ENCODE peak calls at places on chromosomes 3 and 15, in ten cellular contexts. O, K, Q, R, Y, U, Z, C, H and F are unnamed samples. For H3K4me1, the result is how much of the 10 kb centered on the place peaks cover.

GRCh38 chr3:49872801-49873281 is 3.1 kb upstream of the CAMKV start:
- DNase-seq in O (no peak), K (no peak), Q (no peak), R (no peak), Y (no peak), U (no peak), Z (no peak), C (no peak), H (no peak), F (no peak)

GRCh38 chr3:39917060-39917773 is 107.8 kb downstream of the MYRIP start:
- DNase-seq in O (peak), K (no peak), Q (no peak), R (no peak), Y (no peak), U (no peak), Z (no peak), C (no peak), H (no peak), F (no peak)

GRCh38 chr15:70589221-70589620 is 174.1 kb downstream of the UACA start:
- DNase-seq in O (no peak), K (no peak), Q (no peak), R (no peak), Y (no peak), U (no peak), Z (no peak), C (no peak), H (no peak), F (no peak)

GRCh38 chr15:101242160-101242998 is 9.5 kb downstream of the CHSY1 start:
- DNase-seq in O (no peak), K (peak), Q (peak), R (no peak), Y (no peak), U (no peak), Z (no peak), C (no peak), H (no peak), F (no peak)

GRCh38 chr3:173800154-173800553 is 402.6 kb downstream of the NLGN1 start:
- DNase-seq in O (no peak), K (no peak), Q (no peak), R (no peak), Y (no peak), U (no peak), Z (no peak), C (no peak), H (no peak), F (no peak)

GRCh38 chr3:37367436-37367835 is 193.1 kb upstream of the LRRFIP2 start:
- DNase-seq in O (no peak), K (no peak), Q (no peak), R (no peak), Y (no peak), U (no peak), Z (no peak), C (no peak), H (no peak), F (no peak)

GRCh38 chr3:183799471-183799870 is 25.9 kb downstream of the MAP6D1 start:
- DNase-seq in O (no peak), K (peak), Q (no peak), R (no peak), Y (no peak), U (no peak), Z (no peak), C (no peak), H (no peak), F (no peak)

GRCh38 chr3:54882114-54882833 is 45.6 kb downstream of the LRTM1 start:
- DNase-seq in O (no peak), K (no peak), Q (no peak), R (peak), Y (no peak), U (no peak), Z (no peak), C (no peak), H (no peak), F (no peak)

GRCh38 chr3:137163241-137163916 is 205.6 kb downstream of the IL20RB start:
- DNase-seq in O (no peak), K (no peak), Q (no peak), R (no peak), Y (no peak), U (no peak), Z (no peak), C (peak), H (no peak), F (no peak)

GRCh38 chr3:183481582-183481981 is 53.2 kb upstream of the MCF2L2 start:
- DNase-seq in O (no peak), K (peak), Q (no peak), R (no peak), Y (no peak), U (no peak), Z (no peak), C (peak), H (no peak), F (no peak)

GRCh38 chr3:14550651-14551611 is 10.8 kb upstream of the GRIP2 start:
- DNase-seq in O (no peak), K (no peak), Q (no peak), R (no peak), Y (no peak), U (peak), Z (no peak), C (no peak), H (no peak), F (no peak)

GRCh38 chr3:50245831-50246516 is 10.0 kb downstream of the GNAI2 start:
- DNase-seq in O (peak), K (peak), Q (peak), R (peak), Y (peak), U (peak), Z (peak), C (peak), H (peak), F (peak)

GRCh38 chr3:193955719-193956118 is 180.2 kb upstream of the HES1 start:
- DNase-seq in O (no peak), K (no peak), Q (no peak), R (no peak), Y (no peak), U (no peak), Z (no peak), C (no peak), H (no peak), F (no peak)

GRCh38 chr3:65883614-65884013 is 155.1 kb downstream of the MAGI1 start:
- DNase-seq in O (peak), K (no peak), Q (no peak), R (peak), Y (peak), U (no peak), Z (no peak), C (no peak), H (no peak), F (no peak)

GRCh38 chr15:96619171-96619570 is 288.7 kb downstream of the NR2F2 start:
- DNase-seq in O (no peak), K (no peak), Q (no peak), R (no peak), Y (no peak), U (no peak), Z (no peak), C (no peak), H (no peak), F (no peak)

GRCh38 chr3:59436164-59436958 is 386.5 kb upstream of the CFAP20DC start:
- DNase-seq in O (no peak), K (no peak), Q (no peak), R (no peak), Y (peak), U (no peak), Z (no peak), C (no peak), H (no peak), F (no peak)

GRCh38 chr3:42661593-42662022 is 8.1 kb downstream of the ZBTB47 start:
- DNase-seq in O (no peak), K (no peak), Q (no peak), R (no peak), Y (no peak), U (no peak), Z (no peak), C (peak), H (no peak), F (no peak)

GRCh38 chr3:36373661-36374060 is 6.6 kb upstream of the STAC start:
- DNase-seq in O (no peak), K (no peak), Q (no peak), R (no peak), Y (no peak), U (no peak), Z (no peak), C (no peak), H (no peak), F (no peak)

GRCh38 chr15:38193496-38193895 is 59.1 kb upstream of the SPRED1 start:
- DNase-seq in O (no peak), K (no peak), Q (no peak), R (no peak), Y (no peak), U (no peak), Z (no peak), C (no peak), H (no peak), F (no peak)

GRCh38 chr15:52730163-52730562 is 51.0 kb upstream of the ATOSA start:
- DNase-seq in O (peak), K (peak), Q (no peak), R (peak), Y (no peak), U (no peak), Z (no peak), C (no peak), H (no peak), F (no peak)

GRCh38 chr3:127750226-127751031 is 71.9 kb downstream of the MGLL start:
- DNase-seq in O (no peak), K (peak), Q (no peak), R (no peak), Y (no peak), U (no peak), Z (no peak), C (no peak), H (no peak), F (no peak)

GRCh38 chr15:39511915-39512260 is 69.0 kb upstream of the THBS1 start:
- DNase-seq in O (peak), K (no peak), Q (no peak), R (no peak), Y (no peak), U (no peak), Z (no peak), C (no peak), H (no peak), F (no peak)

GRCh38 chr3:128784228-128784627 is 58.2 kb downstream of the RAB7A start:
- DNase-seq in O (peak), K (no peak), Q (peak), R (peak), Y (no peak), U (no peak), Z (no peak), C (no peak), H (no peak), F (no peak)

GRCh38 chr15:76815421-76815820 is 89.7 kb downstream of the SCAPER start:
- DNase-seq in O (no peak), K (no peak), Q (no peak), R (no peak), Y (no peak), U (no peak), Z (no peak), C (no peak), H (no peak), F (no peak)

GRCh38 chr3:159732172-159733111 is 256.2 kb upstream of the IL12A start:
- DNase-seq in O (peak), K (no peak), Q (no peak), R (peak), Y (peak), U (no peak), Z (no peak), C (no peak), H (no peak), F (peak)

GRCh38 chr3:106440672-106441071 is 571.9 kb upstream of the CBLB start:
- DNase-seq in O (no peak), K (no peak), Q (no peak), R (peak), Y (no peak), U (no peak), Z (no peak), C (no peak), H (no peak), F (no peak)

GRCh38 chr15:68552773-68553172 is 26.0 kb upstream of the CORO2B start:
- DNase-seq in O (no peak), K (no peak), Q (no peak), R (peak), Y (no peak), U (peak), Z (no peak), C (no peak), H (no peak), F (no peak)

GRCh38 chr3:97037294-97037943 is 223.0 kb downstream of the EPHA6 start:
- DNase-seq in O (no peak), K (no peak), Q (no peak), R (no peak), Y (no peak), U (no peak), Z (no peak), C (no peak), H (no peak), F (no peak)

GRCh38 chr15:75731248-75732100 is 18.8 kb upstream of the CSPG4 start:
- DNase-seq in O (no peak), K (no peak), Q (peak), R (no peak), Y (no peak), U (peak), Z (peak), C (no peak), H (no peak), F (no peak)

GRCh38 chr3:46361408-46362283 is 7.7 kb downstream of the CCR2 start:
- DNase-seq in O (no peak), K (no peak), Q (no peak), R (no peak), Y (no peak), U (no peak), Z (peak), C (peak), H (no peak), F (no peak)

GRCh38 chr15:88894348-88894818 is 961 bp downstream of the HAPLN3 start:
- DNase-seq in O (peak), K (peak), Q (peak), R (peak), Y (peak), U (peak), Z (no peak), C (no peak), H (peak), F (peak)

GRCh38 chr15:26260517-26261133 is 397.5 kb upstream of the ATP10A start:
- DNase-seq in O (no peak), K (no peak), Q (no peak), R (peak), Y (peak), U (no peak), Z (no peak), C (no peak), H (peak), F (no peak)

GRCh38 chr3:58899159-58899952 is 150.5 kb downstream of the CFAP20DC start:
- DNase-seq in O (peak), K (peak), Q (peak), R (no peak), Y (no peak), U (peak), Z (peak), C (peak), H (no peak), F (no peak)

GRCh38 chr15:42548258-42549051 is at the start of the genes HAUS2 and LRRC57:
- DNase-seq in O (peak), K (peak), Q (peak), R (peak), Y (peak), U (peak), Z (peak), C (peak), H (peak), F (peak)
- TF ChIP-seq POLR2A in O (peak), K (peak), Q (peak), R (peak), Y (peak), U (peak), Z (peak), C (peak), H (peak), F (peak)

GRCh38 chr3:188339410-188340295 is 185.7 kb downstream of the LPP start:
- DNase-seq in O (no peak), K (no peak), Q (no peak), R (no peak), Y (no peak), U (no peak), Z (no peak), C (no peak), H (no peak), F (no peak)

GRCh38 chr3:188337232-188337631 is 183.3 kb downstream of the LPP start:
- DNase-seq in O (no peak), K (no peak), Q (no peak), R (no peak), Y (no peak), U (no peak), Z (no peak), C (no peak), H (no peak), F (no peak)

GRCh38 chr3:188335656-188336055 is 181.7 kb downstream of the LPP start:
- DNase-seq in O (no peak), K (no peak), Q (no peak), R (no peak), Y (no peak), U (no peak), Z (no peak), C (no peak), H (no peak), F (no peak)

GRCh38 chr3:188336178-188336577 is 182.2 kb downstream of the LPP start:
- DNase-seq in O (no peak), K (no peak), Q (no peak), R (no peak), Y (no peak), U (no peak), Z (no peak), C (no peak), H (no peak), F (no peak)

DNA sequence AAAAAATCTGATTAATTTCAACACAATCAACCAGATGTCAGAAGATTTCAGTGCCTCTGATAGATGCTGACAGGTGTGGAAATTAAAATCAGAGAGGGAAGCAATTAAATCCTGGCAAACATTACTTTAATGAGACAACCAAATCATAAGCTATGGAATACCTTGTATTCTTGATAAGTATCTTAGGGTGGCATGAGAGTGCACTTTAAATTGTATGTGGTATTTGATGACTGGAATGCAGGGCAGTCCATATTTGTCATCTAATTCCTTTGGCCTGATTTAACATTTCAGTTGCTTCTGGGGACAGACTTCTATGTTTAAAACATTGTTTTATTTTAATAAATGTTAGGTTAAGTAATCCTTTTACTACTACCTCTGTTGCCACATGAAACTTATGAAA is 184.1 kb downstream of the LPP start:
- DNase-seq in O (no peak), K (no peak), Q (no peak), R (no peak), Y (no peak), U (no peak), Z (no peak), C (no peak), H (no peak), F (no peak)
- H3K4me1 ChIP-seq in O (under half), K (under half), Q (under half), R (under half), Y (under half), U (under half), Z (half or more), C (under half), H (under half), F (under half)

GRCh38 chr3:117756580-117756979 is 1047.0 kb downstream of the TUSC7 start:
- DNase-seq in O (no peak), K (no peak), Q (no peak), R (no peak), Y (no peak), U (no peak), Z (no peak), C (peak), H (no peak), F (no peak)
- H3K27ac ChIP-seq in O (no peak), K (no peak), Q (no peak), R (no peak), Y (no peak), U (no peak), Z (no peak), C (no peak), H (no peak), F (no peak)

GRCh38 chr3:2908693-2909351 is 201.4 kb downstream of the IL5RA start:
- DNase-seq in O (no peak), K (no peak), Q (no peak), R (no peak), Y (no peak), U (no peak), Z (no peak), C (no peak), H (no peak), F (no peak)

GRCh38 chr3:2915826-2916225 is 194.3 kb downstream of the IL5RA start:
- DNase-seq in O (no peak), K (no peak), Q (no peak), R (no peak), Y (no peak), U (no peak), Z (no peak), C (no peak), H (no peak), F (no peak)

DNA sequence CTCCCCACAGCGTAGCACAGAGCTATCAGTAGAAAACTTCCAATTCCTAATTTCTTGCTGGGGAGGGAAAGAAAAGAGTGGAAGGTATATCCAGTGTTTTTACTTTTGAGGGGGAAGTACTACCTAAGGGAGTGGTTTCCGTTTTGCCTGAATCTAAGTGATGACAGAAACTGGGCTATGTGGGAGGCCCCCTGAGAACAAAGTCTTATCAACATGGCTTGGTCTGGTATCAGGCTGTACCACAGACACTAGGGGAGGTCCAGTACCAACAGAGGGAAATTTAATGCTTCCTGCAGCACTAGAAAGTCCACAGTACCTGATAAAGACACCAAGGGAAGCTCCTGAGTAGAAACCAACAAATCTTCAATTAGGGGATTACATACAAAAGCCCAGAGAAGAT is 199.2 kb downstream of the IL5RA start:
- DNase-seq in O (no peak), K (no peak), Q (no peak), R (no peak), Y (no peak), U (no peak), Z (no peak), C (no peak), H (no peak), F (no peak)
- TF ChIP-seq POLR2A in O (no peak), K (no peak), Q (no peak), R (no peak), Y (no peak), U (no peak), Z (no peak), C (no peak), H (no peak), F (no peak)

GRCh38 chr15:98690272-98690671 is 41.9 kb downstream of the IGF1R start:
- DNase-seq in O (no peak), K (no peak), Q (no peak), R (no peak), Y (no peak), U (no peak), Z (no peak), C (no peak), H (no peak), F (no peak)

GRCh38 chr15:98692213-98692612 is 43.9 kb downstream of the IGF1R start:
- DNase-seq in O (no peak), K (no peak), Q (no peak), R (no peak), Y (no peak), U (no peak), Z (no peak), C (no peak), H (no peak), F (no peak)

GRCh38 chr15:98684995-98685525 is 36.7 kb downstream of the IGF1R start:
- DNase-seq in O (no peak), K (no peak), Q (no peak), R (no peak), Y (no peak), U (no peak), Z (no peak), C (no peak), H (no peak), F (no peak)

GRCh38 chr15:98686983-98687382 is 38.6 kb downstream of the IGF1R start:
- DNase-seq in O (no peak), K (no peak), Q (no peak), R (no peak), Y (no peak), U (no peak), Z (no peak), C (no peak), H (no peak), F (no peak)

GRCh38 chr15:98689431-98689861 is 41.1 kb downstream of the IGF1R start:
- DNase-seq in O (no peak), K (no peak), Q (no peak), R (no peak), Y (no peak), U (no peak), Z (no peak), C (peak), H (no peak), F (no peak)
- H3K4me1 ChIP-seq in O (under half), K (under half), Q (under half), R (half or more), Y (under half), U (under half), Z (half or more), C (half or more), H (half or more), F (under half)

GRCh38 chr3:142596726-142597088 is 514 bp downstream of the PLS1 start:
- DNase-seq in O (no peak), K (no peak), Q (no peak), R (no peak), Y (no peak), U (no peak), Z (no peak), C (no peak), H (no peak), F (no peak)
- H3K27ac ChIP-seq in O (no peak), K (no peak), Q (peak), R (peak), Y (peak), U (no peak), Z (no peak), C (peak), H (peak), F (peak)

GRCh38 chr15:43492673-43493601 is at the start of gene TP53BP1:
- DNase-seq in O (peak), K (peak), Q (peak), R (peak), Y (peak), U (peak), Z (peak), C (peak), H (peak), F (peak)
- TF ChIP-seq POLR2A in O (peak), K (no peak), Q (no peak), R (peak), Y (peak), U (no peak), Z (no peak), C (peak), H (no peak), F (no peak)